ENCODE peak calls at places on chromosomes 5 and 9, in eight cellular contexts. J is tibial nerve, Q is keratinocyte, G is breast epithelium, B is testis, X is spleen, Z is lung, F is A673. L is an unnamed sample. For H3K27me3 and H3K36me3, the result is how much of the 10 kb centered on the place peaks cover.

GRCh38 chr9:111984075-111984802 is 87.6 kb downstream of the UGCG start:
- DNase-seq in J (no peak), Q (no peak), G (no peak), B (no peak), X (no peak), Z (no peak), F (no peak), L (no peak)

GRCh38 chr9:127123239-127123935 is 952 bp upstream of the ANGPTL2 start:
- DNase-seq in J (no peak), Q (no peak), G (peak), B (peak), X (no peak), Z (no peak), F (no peak), L (no peak)

GRCh38 chr5:139133237-139133636 is 64.9 kb downstream of the SIL1 start:
- DNase-seq in J (no peak), Q (no peak), G (no peak), B (no peak), X (no peak), Z (no peak), F (no peak), L (no peak)

GRCh38 chr9:123070210-123070609 is 36.7 kb downstream of the GPR21 start:
- DNase-seq in J (no peak), Q (no peak), G (no peak), B (no peak), X (no peak), Z (no peak), F (no peak), L (no peak)

GRCh38 chr5:176647870-176648466 is 684 bp downstream of the TSPAN17 start:
- DNase-seq in J (peak), Q (no peak), G (peak), B (peak), X (peak), Z (peak), F (peak), L (no peak)

GRCh38 chr9:78562021-78562420 is 265.1 kb downstream of the PSAT1 start:
- DNase-seq in J (no peak), Q (no peak), G (no peak), B (no peak), X (no peak), Z (no peak), F (no peak), L (no peak)

GRCh38 chr5:32585122-32585445 is 273 bp upstream of the SUB1 start:
- DNase-seq in J (no peak), Q (no peak), G (no peak), B (no peak), X (no peak), Z (no peak), F (no peak), L (no peak)

GRCh38 chr5:172150514-172151425 is 37.3 kb downstream of the STK10 start:
- DNase-seq in J (no peak), Q (no peak), G (no peak), B (peak), X (peak), Z (peak), F (no peak), L (no peak)

GRCh38 chr5:135236951-135237791 is 161.9 kb downstream of the MACROH2A1 start:
- DNase-seq in J (no peak), Q (no peak), G (peak), B (peak), X (peak), Z (no peak), F (no peak), L (no peak)

GRCh38 chr9:132383462-132383883 is 23.2 kb downstream of the TTF1 start:
- DNase-seq in J (no peak), Q (no peak), G (no peak), B (no peak), X (peak), Z (no peak), F (no peak), L (no peak)

GRCh38 chr5:166373817-166374216 is 1917.6 kb upstream of the WWC1 start:
- DNase-seq in J (no peak), Q (no peak), G (no peak), B (no peak), X (no peak), Z (no peak), F (no peak), L (no peak)

GRCh38 chr5:16489322-16489791 is 23.8 kb upstream of the ZNF622 start:
- DNase-seq in J (no peak), Q (no peak), G (no peak), B (peak), X (no peak), Z (no peak), F (peak), L (no peak)

GRCh38 chr9:113578877-113579269 is 115.3 kb downstream of the RGS3 start:
- DNase-seq in J (no peak), Q (no peak), G (peak), B (no peak), X (peak), Z (peak), F (no peak), L (peak)

GRCh38 chr5:100746730-100747129 is 156.4 kb downstream of the ST8SIA4 start:
- DNase-seq in J (no peak), Q (no peak), G (no peak), B (no peak), X (no peak), Z (no peak), F (no peak), L (no peak)

GRCh38 chr5:139677404-139678282 is 29.5 kb downstream of the CXXC5 start:
- DNase-seq in J (no peak), Q (no peak), G (no peak), B (peak), X (no peak), Z (no peak), F (no peak), L (no peak)

GRCh38 chr9:84146893-84147705 is 166.5 kb downstream of the RMI1 start:
- DNase-seq in J (no peak), Q (no peak), G (no peak), B (no peak), X (no peak), Z (no peak), F (no peak), L (no peak)

GRCh38 chr9:108885643-108886348 is 23.7 kb downstream of the ACTL7A start:
- DNase-seq in J (no peak), Q (peak), G (no peak), B (peak), X (no peak), Z (no peak), F (peak), L (peak)

GRCh38 chr9:7273575-7273974 is 515.8 kb downstream of the KDM4C start:
- DNase-seq in J (no peak), Q (no peak), G (no peak), B (no peak), X (no peak), Z (no peak), F (peak), L (no peak)

GRCh38 chr9:19161257-19162025 is 34.1 kb upstream of the PLIN2 start:
- DNase-seq in J (peak), Q (peak), G (no peak), B (peak), X (peak), Z (peak), F (peak), L (peak)

GRCh38 chr9:33458444-33458843 is 11.1 kb upstream of the AQP3 start:
- DNase-seq in J (no peak), Q (peak), G (no peak), B (no peak), X (no peak), Z (peak), F (no peak), L (peak)

GRCh38 chr9:135358161-135358940 is 121.2 kb upstream of the PPP1R26 start:
- DNase-seq in J (no peak), Q (no peak), G (no peak), B (no peak), X (no peak), Z (no peak), F (no peak), L (no peak)
- H3K4me3 ChIP-seq in J (no peak), Q (no peak), G (no peak), B (no peak), X (no peak), Z (no peak), F (no peak), L (no peak)

GRCh38 chr9:121450241-121450640 is 49.4 kb downstream of the GGTA1 start:
- DNase-seq in J (no peak), Q (no peak), G (no peak), B (no peak), X (no peak), Z (no peak), F (no peak), L (no peak)

GRCh38 chr9:121454972-121455371 is 44.7 kb downstream of the GGTA1 start:
- DNase-seq in J (no peak), Q (no peak), G (no peak), B (no peak), X (no peak), Z (no peak), F (no peak), L (no peak)

GRCh38 chr9:121449786-121450185 is 49.9 kb downstream of the GGTA1 start:
- DNase-seq in J (no peak), Q (no peak), G (no peak), B (no peak), X (no peak), Z (no peak), F (no peak), L (no peak)

GRCh38 chr9:121455527-121456239 is 44.0 kb downstream of the GGTA1 start:
- DNase-seq in J (no peak), Q (no peak), G (no peak), B (no peak), X (no peak), Z (no peak), F (no peak), L (no peak)

GRCh38 chr9:121453232-121453892 is 46.3 kb downstream of the GGTA1 start:
- DNase-seq in J (no peak), Q (no peak), G (no peak), B (no peak), X (no peak), Z (no peak), F (no peak), L (no peak)
- H3K27me3 ChIP-seq in J (under half), Q (under half), G (under half), B (under half), X (under half), Z (under half), F (under half), L (under half)

DNA sequence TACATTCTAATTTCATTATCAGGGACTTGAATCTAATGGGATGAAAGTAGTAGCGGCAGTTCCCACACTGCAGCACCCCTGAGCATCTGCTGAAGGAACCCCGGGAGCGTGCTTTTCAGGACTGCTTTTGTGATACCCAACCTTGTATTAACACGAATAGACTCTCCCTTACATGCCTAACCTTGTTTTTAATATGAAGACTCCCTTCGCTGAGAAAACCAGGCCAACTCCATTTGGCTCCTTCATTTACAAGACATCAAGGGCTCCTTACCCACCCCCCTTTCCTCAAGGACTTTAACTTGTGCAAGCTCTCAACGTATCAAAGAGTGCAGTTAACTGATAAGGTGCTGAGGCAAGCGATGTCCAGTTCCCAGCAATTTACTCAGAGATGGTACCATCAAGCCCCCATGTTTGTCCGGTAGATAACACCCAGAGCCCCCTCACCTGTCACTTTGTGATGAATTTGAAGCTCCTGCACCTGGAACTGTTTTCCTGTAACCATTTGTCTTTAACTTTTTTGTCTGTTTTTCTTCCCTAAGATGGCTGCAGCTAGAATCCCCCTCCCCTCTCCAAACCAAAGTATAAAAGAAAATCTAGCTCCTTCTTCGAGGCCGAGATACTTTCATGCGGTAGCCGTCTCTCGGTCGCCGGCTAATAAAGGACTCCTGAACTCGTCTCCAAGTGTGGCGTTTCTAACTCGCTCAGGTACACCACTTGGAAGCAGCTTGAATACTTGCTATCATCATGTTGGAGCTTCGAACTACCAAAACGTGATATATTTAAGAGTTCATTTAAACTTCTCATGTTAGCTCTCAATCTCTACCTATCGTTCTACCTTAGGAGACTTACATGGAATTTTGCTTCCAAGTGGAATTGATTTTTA is 10.7 kb downstream of the HNRNPH1 start:
- DNase-seq in J (no peak), Q (no peak), G (no peak), B (peak), X (peak), Z (no peak), F (no peak), L (no peak)
- H3K36me3 ChIP-seq in J (under half), Q (under half), G (under half), B (under half), X (half or more), Z (under half), F (half or more), L (under half)

GRCh38 chr5:131163315-131164119 is 1.5 kb downstream of the HINT1 start:
- DNase-seq in J (no peak), Q (no peak), G (no peak), B (no peak), X (no peak), Z (no peak), F (peak), L (no peak)
- H3K4me3 ChIP-seq in J (peak), Q (peak), G (peak), B (peak), X (peak), Z (no peak), F (peak), L (peak)

DNA sequence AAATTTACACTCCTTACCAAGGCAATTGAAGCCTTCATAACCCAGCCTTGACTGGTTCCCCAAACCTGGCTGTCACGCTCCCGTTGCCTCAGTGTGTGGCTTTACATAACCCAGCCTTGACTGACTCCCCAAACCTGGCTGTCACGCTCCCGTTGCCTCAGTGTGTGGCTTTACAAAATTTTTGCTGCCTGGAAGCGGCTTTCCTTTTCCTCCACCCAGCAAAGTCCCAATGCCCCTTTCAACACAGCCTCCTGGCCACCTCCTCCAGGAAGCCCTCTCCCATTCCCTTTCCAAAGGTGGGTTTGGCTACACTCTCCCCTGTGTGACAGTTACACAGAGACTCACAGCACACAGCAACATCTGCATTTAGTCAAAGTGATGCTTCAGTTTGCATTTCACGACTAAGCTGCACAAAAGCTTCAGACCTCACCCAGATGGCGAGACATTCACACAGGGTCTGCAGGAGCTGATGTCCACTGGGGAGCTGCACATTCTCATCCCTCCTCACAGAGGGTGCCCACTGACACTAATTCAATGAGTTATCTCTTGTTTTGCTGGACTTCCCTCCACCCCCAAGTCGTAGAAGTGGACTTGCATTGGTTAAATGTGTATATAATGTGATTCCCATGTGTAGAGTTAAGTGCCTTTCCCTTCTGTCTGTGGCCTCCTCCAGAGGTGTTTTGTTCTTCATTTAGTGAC is 156.6 kb upstream of the PHYKPL start:
- DNase-seq in J (no peak), Q (no peak), G (no peak), B (no peak), X (peak), Z (no peak), F (no peak), L (no peak)
- H3K27me3 ChIP-seq in J (under half), Q (under half), G (under half), B (under half), X (under half), Z (under half), F (under half), L (under half)

GRCh38 chr9:135816179-135816970 is 91.0 kb downstream of the CAMSAP1 start:
- DNase-seq in J (no peak), Q (no peak), G (no peak), B (no peak), X (peak), Z (no peak), F (no peak), L (no peak)
- H3K36me3 ChIP-seq in J (half or more), Q (under half), G (under half), B (under half), X (half or more), Z (under half), F (half or more), L (under half)

GRCh38 chr9:99253772-99254431 is 31.8 kb downstream of the SEC61B start:
- DNase-seq in J (no peak), Q (peak), G (no peak), B (no peak), X (peak), Z (no peak), F (no peak), L (no peak)
- H3K4me3 ChIP-seq in J (no peak), Q (no peak), G (no peak), B (no peak), X (no peak), Z (no peak), F (no peak), L (no peak)

DNA sequence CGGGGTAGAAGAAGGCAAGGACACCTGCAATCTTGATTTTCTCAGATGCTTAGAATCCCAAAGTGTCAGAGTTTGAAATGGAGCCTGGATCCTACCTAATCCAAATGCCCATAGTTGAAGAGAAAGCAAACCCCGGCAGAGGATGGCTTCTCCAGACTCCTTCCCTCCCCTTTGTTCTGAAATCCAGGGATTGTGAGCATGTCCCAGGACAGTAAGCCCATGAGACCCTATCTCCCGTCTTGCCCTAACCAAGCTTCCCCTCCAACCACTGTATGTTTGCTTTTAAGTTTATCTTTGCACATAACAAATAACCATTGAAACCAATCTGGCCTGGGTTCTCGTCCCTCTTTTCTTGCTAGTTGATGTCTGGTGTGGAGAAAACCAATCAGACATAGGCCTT is 78.3 kb upstream of the NIPAL4 start:
- DNase-seq in J (no peak), Q (no peak), G (no peak), B (no peak), X (no peak), Z (peak), F (no peak), L (no peak)
- H3K27me3 ChIP-seq in J (under half), Q (under half), G (under half), B (under half), X (under half), Z (under half), F (under half), L (under half)

L was measured in kidney epithelial cell.